ENCODE peak calls at places on chromosomes 1 and 21, in eight cellular contexts. Y, P, M, E, S, D, Z and N are unnamed samples.

GRCh38 chr1:2091611-2092604 is 41.7 kb downstream of the PRKCZ start:
- DNase-seq in Y (no peak), P (no peak), M (peak), E (peak), S (peak), D (peak), Z (peak), N (peak)

GRCh38 chr1:114691061-114691460 is 4.3 kb downstream of the AMPD1 start:
- DNase-seq in Y (no peak), P (no peak), M (no peak), E (no peak), S (no peak), D (no peak), Z (no peak), N (no peak)

GRCh38 chr1:226309398-226310122 is 596 bp upstream of the LIN9 start:
- DNase-seq in Y (no peak), P (no peak), M (no peak), E (no peak), S (peak), D (no peak), Z (no peak), N (peak)

GRCh38 chr1:201164645-201165044 is 10.4 kb upstream of the TMEM9 start:
- DNase-seq in Y (no peak), P (no peak), M (no peak), E (no peak), S (no peak), D (no peak), Z (no peak), N (no peak)

GRCh38 chr1:151164732-151165280 is 896 bp downstream of the LYSMD1 start:
- DNase-seq in Y (no peak), P (no peak), M (no peak), E (peak), S (no peak), D (no peak), Z (no peak), N (no peak)

GRCh38 chr1:95903060-95903459 is 669.0 kb downstream of the RWDD3 start:
- DNase-seq in Y (no peak), P (no peak), M (no peak), E (no peak), S (no peak), D (no peak), Z (no peak), N (no peak)

GRCh38 chr1:109213824-109214693 is at the start of gene SARS1:
- DNase-seq in Y (no peak), P (peak), M (peak), E (peak), S (peak), D (peak), Z (peak), N (peak)

GRCh38 chr1:22500476-22500875 is 48.8 kb downstream of the ZBTB40 start:
- DNase-seq in Y (peak), P (no peak), M (no peak), E (no peak), S (no peak), D (peak), Z (no peak), N (no peak)

GRCh38 chr1:98661544-98662353 is at the start of gene SNX7:
- DNase-seq in Y (no peak), P (no peak), M (no peak), E (peak), S (no peak), D (peak), Z (peak), N (peak)

GRCh38 chr1:111716371-111716770 is 22.8 kb downstream of the INKA2 start:
- DNase-seq in Y (no peak), P (no peak), M (no peak), E (no peak), S (no peak), D (no peak), Z (no peak), N (no peak)

GRCh38 chr1:198858026-198858425 is 219.2 kb downstream of the PTPRC start:
- DNase-seq in Y (no peak), P (no peak), M (no peak), E (no peak), S (no peak), D (no peak), Z (no peak), N (no peak)

GRCh38 chr1:19689131-19689757 is 24.6 kb downstream of the HTR6 start:
- DNase-seq in Y (no peak), P (no peak), M (no peak), E (no peak), S (no peak), D (no peak), Z (no peak), N (no peak)

GRCh38 chr1:19688041-19688842 is 23.6 kb downstream of the HTR6 start:
- DNase-seq in Y (no peak), P (no peak), M (peak), E (no peak), S (no peak), D (no peak), Z (no peak), N (no peak)

GRCh38 chr1:19689856-19690255 is 25.2 kb downstream of the HTR6 start:
- DNase-seq in Y (no peak), P (no peak), M (no peak), E (no peak), S (peak), D (no peak), Z (no peak), N (no peak)

GRCh38 chr1:19687414-19687813 is 22.7 kb downstream of the HTR6 start:
- DNase-seq in Y (no peak), P (no peak), M (no peak), E (no peak), S (no peak), D (no peak), Z (no peak), N (no peak)

DNA sequence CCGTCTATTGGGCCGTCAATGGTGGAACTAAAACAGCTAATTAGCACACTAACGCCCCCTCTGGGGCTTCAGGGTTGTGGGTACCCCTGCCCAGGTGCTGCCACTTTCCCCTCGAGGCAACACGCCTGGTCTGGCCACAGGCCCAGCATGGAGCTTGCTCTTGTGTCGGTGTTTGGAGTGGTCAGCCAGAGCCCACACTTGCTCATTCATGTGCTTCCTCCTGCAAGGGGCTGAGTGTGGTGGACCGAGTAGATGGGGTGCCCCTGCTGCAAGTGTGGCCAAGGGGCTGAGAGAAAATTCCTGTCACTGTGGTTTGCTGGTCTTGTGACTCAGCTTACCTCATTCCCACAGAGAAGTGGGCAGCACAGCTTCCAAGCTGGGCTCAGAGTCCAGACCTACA is 25.7 kb downstream of the HTR6 start:
- DNase-seq in Y (no peak), P (no peak), M (no peak), E (no peak), S (no peak), D (no peak), Z (no peak), N (no peak)
- TF ChIP-seq CTCF in Y (no peak), P (no peak), M (no peak), E (no peak), S (no peak), D (no peak), Z (no peak), N (no peak)

DNA sequence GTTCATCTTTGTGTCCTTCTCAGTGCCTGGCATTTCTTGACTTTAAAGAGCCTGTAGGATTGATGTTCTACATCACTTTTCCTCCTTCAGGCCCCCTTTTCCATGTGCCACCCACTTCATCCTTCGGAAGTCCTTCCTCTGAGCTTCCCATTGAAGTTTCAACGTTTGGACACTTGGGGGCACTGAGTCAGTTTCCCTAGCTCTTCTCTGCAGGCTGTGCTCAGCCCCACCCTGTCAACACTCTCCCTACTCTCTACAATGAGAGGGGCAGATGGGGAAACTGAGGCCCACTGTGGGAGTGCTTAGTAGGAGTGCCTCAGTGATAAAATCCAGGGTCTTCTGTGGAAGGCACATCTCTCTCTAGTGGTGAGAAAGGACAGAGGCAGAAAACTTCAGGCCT is 11.9 kb downstream of the KCNJ10 start:
- DNase-seq in Y (no peak), P (no peak), M (no peak), E (no peak), S (no peak), D (peak), Z (no peak), N (no peak)
- TF ChIP-seq CTCF in Y (peak), P (peak), M (no peak), E (no peak), S (peak), D (peak), Z (no peak), N (no peak)

DNA sequence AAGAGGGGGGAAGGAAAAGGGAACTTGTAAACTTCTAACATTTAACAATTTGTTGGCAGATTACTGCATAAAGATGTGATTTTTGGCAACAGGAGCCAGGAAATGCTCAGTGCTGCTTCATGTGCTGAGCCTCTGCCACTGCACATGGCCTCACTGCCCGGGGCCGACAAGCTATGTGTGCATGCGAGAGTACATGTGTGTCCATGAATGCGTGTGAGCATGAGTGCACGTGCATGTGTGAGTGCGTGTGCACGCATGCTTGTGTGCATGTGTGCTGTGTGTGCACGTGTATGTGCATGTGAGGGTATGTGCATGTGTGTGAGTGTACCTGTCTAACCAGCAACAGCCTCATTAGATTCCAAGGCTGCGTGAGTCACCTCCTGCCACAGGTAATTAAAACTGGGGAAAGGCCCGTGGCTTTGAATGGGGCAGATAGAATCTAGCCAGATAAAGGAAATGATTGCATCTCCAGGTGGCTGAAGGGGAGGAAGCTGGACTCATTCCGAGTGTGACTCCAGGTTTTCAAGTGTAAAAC is 41.4 kb upstream of the TSPEAR start:
- DNase-seq in Y (no peak), P (no peak), M (no peak), E (no peak), S (no peak), D (peak), Z (no peak), N (no peak)
- TF ChIP-seq CTCF in Y (no peak), P (no peak), M (no peak), E (no peak), S (no peak), D (peak), Z (no peak), N (no peak)

DNA sequence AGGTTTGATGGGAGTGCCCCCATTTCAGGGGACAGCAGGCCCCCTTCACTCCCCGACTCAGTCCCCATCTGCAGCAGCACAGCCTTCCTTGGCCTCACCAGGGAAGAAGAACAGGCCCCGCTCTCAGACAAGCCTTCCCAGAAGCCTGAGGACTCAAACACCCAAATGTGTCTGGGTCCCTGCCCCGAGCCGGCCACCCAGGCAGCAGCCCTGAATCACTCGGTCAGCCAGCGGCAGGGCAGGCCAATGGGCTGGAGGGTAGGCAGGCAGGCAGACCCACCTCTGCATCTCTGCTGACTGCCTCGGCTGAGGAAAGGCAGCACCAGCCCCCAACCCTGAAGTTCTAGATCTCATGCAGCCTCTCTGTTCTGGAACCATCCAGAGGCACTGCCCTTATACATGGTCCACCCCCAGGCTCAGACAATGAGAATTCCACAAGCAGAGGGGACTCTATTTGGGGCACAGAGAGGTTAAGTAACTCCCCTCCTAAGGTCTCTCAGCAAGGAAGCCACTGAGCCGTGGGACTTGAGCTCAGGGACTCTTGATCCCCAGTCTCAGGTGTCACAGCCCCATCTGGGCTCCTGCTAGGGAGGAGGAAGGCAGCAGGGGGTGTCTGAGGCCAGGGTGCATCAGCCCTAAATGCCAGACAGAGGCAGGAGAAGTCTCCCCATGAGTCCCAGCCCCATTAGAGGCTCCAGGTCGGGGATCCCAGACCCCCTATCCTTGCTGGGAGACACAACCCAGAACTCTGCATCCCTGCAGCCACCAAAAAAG is 33.2 kb upstream of the RUNX3 start:
- DNase-seq in Y (no peak), P (no peak), M (peak), E (no peak), S (peak), D (no peak), Z (no peak), N (no peak)
- TF ChIP-seq CTCF in Y (no peak), P (peak), M (peak), E (no peak), S (peak), D (no peak), Z (no peak), N (no peak)

DNA sequence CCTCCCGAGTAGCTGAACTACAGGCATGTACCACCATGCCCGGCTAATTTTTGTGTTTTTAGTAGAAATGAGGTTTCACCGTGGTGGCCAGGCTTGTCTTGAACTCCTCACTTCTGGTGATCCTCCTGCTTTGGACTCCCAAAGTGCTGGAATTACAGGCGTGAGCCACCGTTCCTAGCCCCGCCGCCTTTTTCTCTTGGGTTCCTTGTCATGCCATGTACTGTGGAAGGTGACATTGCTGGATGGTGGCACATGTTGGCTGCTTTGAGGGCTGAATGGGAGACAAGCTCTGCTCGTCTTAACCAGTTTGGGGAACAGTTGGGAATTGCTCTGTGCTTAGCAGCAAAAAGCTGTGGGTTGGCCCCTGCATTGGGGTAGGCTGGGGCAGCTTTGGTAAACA is 22.7 kb downstream of the ACTL8 start:
- DNase-seq in Y (no peak), P (no peak), M (no peak), E (no peak), S (no peak), D (no peak), Z (no peak), N (no peak)
- TF ChIP-seq CTCF in Y (no peak), P (no peak), M (no peak), E (no peak), S (no peak), D (no peak), Z (no peak), N (no peak)

DNA sequence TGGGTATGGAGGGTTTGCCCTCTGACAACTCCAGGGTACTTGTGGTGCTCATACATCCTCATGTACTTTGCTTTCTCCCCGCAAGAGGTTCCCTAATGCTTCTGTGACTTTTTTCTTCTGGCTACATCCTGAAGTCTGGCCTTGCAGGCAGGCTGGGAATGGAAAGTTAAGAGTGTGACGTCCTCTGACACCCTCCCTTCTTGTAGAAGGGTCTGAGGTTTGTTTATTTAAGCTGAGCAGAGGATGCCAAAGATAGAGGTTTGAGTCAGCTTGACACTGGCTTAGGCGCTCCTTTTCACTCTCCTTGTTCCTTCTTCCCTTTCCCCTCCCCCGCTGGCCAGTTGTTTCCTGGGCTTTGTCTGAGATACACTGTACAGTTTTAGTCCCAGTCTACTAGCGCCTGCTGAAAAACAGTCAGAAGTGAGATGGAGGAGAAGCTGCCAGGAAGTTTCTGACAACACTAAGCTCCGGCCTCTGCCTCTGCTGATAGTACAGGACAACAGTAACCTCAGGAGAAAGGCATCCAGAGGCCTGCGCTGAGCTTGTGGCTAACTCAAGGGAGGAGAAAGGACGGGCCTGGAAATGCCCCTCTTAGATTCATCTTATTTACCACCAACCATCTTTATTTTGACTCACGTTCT is at the start of gene MACF1:
- DNase-seq in Y (peak), P (no peak), M (peak), E (no peak), S (peak), D (peak), Z (peak), N (no peak)
- TF ChIP-seq CTCF in Y (peak), P (no peak), M (no peak), E (no peak), S (peak), D (peak), Z (peak), N (no peak)